ENCODE peak calls at places on chromosomes 6 and 20, in eight cellular contexts. I, Z, W, Y, F, K, R and U are unnamed samples.

GRCh38 chr6:159695984-159696383 is 2.9 kb upstream of the SOD2 start:
- DNase-seq in I (no peak), Z (no peak), W (peak; percentile 73), Y (no peak), F (no peak), K (no peak), R (no peak), U (no peak)

GRCh38 chr20:50029697-50030428 is 47.1 kb downstream of the SNAI1 start:
- DNase-seq in I (no peak), Z (peak; percentile 98), W (peak; percentile 99), Y (no peak), F (peak; percentile 98), K (peak; percentile 93), R (no peak), U (peak; percentile 83)

GRCh38 chr6:36997811-36998722 is 7.4 kb upstream of the FGD2 start:
- DNase-seq in I (no peak), Z (no peak), W (no peak), Y (no peak), F (no peak), K (no peak), R (no peak), U (no peak)

GRCh38 chr20:33828326-33828834 is 17.2 kb downstream of the CHMP4B start:
- DNase-seq in I (no peak), Z (no peak), W (no peak), Y (no peak), F (no peak), K (no peak), R (no peak), U (no peak)

GRCh38 chr6:100740439-100740838 is 140.7 kb downstream of the ASCC3 start:
- DNase-seq in I (no peak), Z (no peak), W (no peak), Y (no peak), F (no peak), K (no peak), R (no peak), U (no peak)

GRCh38 chr20:8005575-8006366 is 13.8 kb downstream of the TMX4 start:
- DNase-seq in I (no peak), Z (no peak), W (no peak), Y (no peak), F (no peak), K (no peak), R (no peak), U (no peak)

GRCh38 chr20:2778602-2779321 is 21.7 kb downstream of the CPXM1 start:
- DNase-seq in I (no peak), Z (no peak), W (no peak), Y (no peak), F (no peak), K (no peak), R (no peak), U (no peak)

GRCh38 chr6:113344969-113345368 is 512.2 kb upstream of the MARCKS start:
- DNase-seq in I (no peak), Z (no peak), W (peak; percentile 27), Y (no peak), F (peak; percentile 18), K (no peak), R (no peak), U (no peak)

GRCh38 chr20:35012227-35013069 is 56.8 kb downstream of the MYH7B start:
- DNase-seq in I (no peak), Z (peak; percentile 53), W (no peak), Y (no peak), F (no peak), K (no peak), R (no peak), U (no peak)

GRCh38 chr20:25178563-25179438 is 16.7 kb upstream of the ENTPD6 start:
- DNase-seq in I (peak; percentile 70), Z (peak; percentile 85), W (peak; percentile 96), Y (no peak), F (peak; percentile 79), K (peak; percentile 58), R (peak; percentile 64), U (peak; percentile 46)

GRCh38 chr6:11702039-11702795 is 76.4 kb downstream of the ADTRP start:
- DNase-seq in I (no peak), Z (peak; percentile 64), W (peak; percentile 72), Y (no peak), F (peak; percentile 60), K (no peak), R (no peak), U (peak; percentile 46)

GRCh38 chr20:16574656-16575355 is 1.6 kb upstream of the KIF16B start:
- DNase-seq in I (peak; percentile 93), Z (peak; percentile 87), W (peak; percentile 71), Y (peak; percentile 67), F (peak; percentile 56), K (peak; percentile 59), R (peak; percentile 81), U (peak; percentile 45)

GRCh38 chr6:5215181-5215580 is 45.6 kb downstream of the LYRM4 start:
- DNase-seq in I (no peak), Z (peak; percentile 14), W (no peak), Y (no peak), F (no peak), K (peak; percentile 35), R (no peak), U (peak; percentile 3)

GRCh38 chr20:24670341-24670821 is 201.0 kb downstream of the SYNDIG1 start:
- DNase-seq in I (no peak), Z (no peak), W (no peak), Y (no peak), F (no peak), K (no peak), R (no peak), U (no peak)

GRCh38 chr6:140281236-140281635 is 906.8 kb upstream of the CITED2 start:
- DNase-seq in I (no peak), Z (no peak), W (peak; percentile 12), Y (no peak), F (no peak), K (no peak), R (no peak), U (no peak)

GRCh38 chr6:1422290-1422689 is 32.9 kb downstream of the FOXF2 start:
- DNase-seq in I (no peak), Z (no peak), W (peak; percentile 19), Y (no peak), F (no peak), K (no peak), R (no peak), U (no peak)

GRCh38 chr6:46989384-46989783 is 52.7 kb downstream of the ADGRF1 start:
- DNase-seq in I (no peak), Z (no peak), W (no peak), Y (no peak), F (no peak), K (no peak), R (no peak), U (no peak)

GRCh38 chr6:70599187-70599586 is 32.5 kb downstream of the SDHAF4 start:
- DNase-seq in I (no peak), Z (no peak), W (no peak), Y (no peak), F (no peak), K (no peak), R (no peak), U (no peak)

GRCh38 chr6:63533952-63534351 is 38.3 kb upstream of the LOC128125822 start:
- DNase-seq in I (no peak), Z (no peak), W (no peak), Y (no peak), F (no peak), K (no peak), R (no peak), U (no peak)